ENCODE peak calls at places on chromosome 5, in nine cellular contexts. Q is cardiac muscle cell; Z is CD8-positive, alpha-beta T cell; W is effector memory CD4-positive, alpha-beta T cell; H is stimulated activated CD4-positive, alpha-beta T cell treated with anti-CD3 and anti-CD28 coated beads, TNF-alpha, amount 100 ng/mL, for 1 hour; Y is T-helper 1 cell; B is HFFc6; R is DMS53; D is effector memory CD8-positive, alpha-beta T cell. S is an unnamed sample.
A peak's percentile ranks its signal among the peaks of the same experiment; 100 is the strongest.

GRCh38 chr5:16486679-16487078 is 21.1 kb upstream of the ZNF622 start:
- DNase-seq in Q (no peak), Y (no peak), Z (no peak), D (no peak), W (no peak), B (no peak), H (no peak), R (peak; percentile 88), S (no peak)

GRCh38 chr5:179803651-179804598 is 2.7 kb downstream of the MGAT4B start:
- DNase-seq in D (no peak), W (no peak), H (no peak), Y (no peak), Q (no peak), Z (no peak), B (no peak), R (peak; percentile 33), S (no peak)

GRCh38 chr5:79236364-79236969 is 536 bp downstream of the JMY start:
- DNase-seq in Z (no peak), W (no peak), Y (no peak), Q (peak; percentile 73), R (peak; percentile 86), H (peak; percentile 23), B (no peak), D (no peak), S (no peak)

GRCh38 chr5:175671013-175671412 is 13.1 kb downstream of the HRH2 start:
- DNase-seq in Z (no peak), Q (peak; percentile 40), W (no peak), R (no peak), D (no peak), B (no peak), H (no peak), Y (no peak), S (no peak)

GRCh38 chr5:84255318-84255717 is 129.4 kb downstream of the EDIL3 start:
- DNase-seq in Q (no peak), H (no peak), Z (no peak), D (no peak), B (no peak), W (no peak), R (peak; percentile 67), Y (no peak), S (no peak)

GRCh38 chr5:135694906-135695305 is 116.1 kb upstream of the CXCL14 start:
- DNase-seq in W (no peak), B (no peak), Q (no peak), D (no peak), R (no peak), Y (no peak), Z (no peak), H (no peak), S (no peak)

GRCh38 chr5:179974946-179975712 is 67.4 kb upstream of the TBC1D9B start:
- DNase-seq in R (peak; percentile 84), B (no peak), D (peak; percentile 9), Q (peak; percentile 73), Z (no peak), W (no peak), H (no peak), Y (no peak), S (peak; percentile 15)

GRCh38 chr5:43110606-43111170 is 10.0 kb upstream of the ZNF131 start:
- DNase-seq in R (peak; percentile 39), B (no peak), W (no peak), D (no peak), H (no peak), Q (no peak), Y (no peak), Z (no peak), S (no peak)

GRCh38 chr5:116482394-116482793 is 92.2 kb downstream of the SEMA6A start:
- DNase-seq in W (no peak), Y (no peak), H (no peak), D (no peak), B (no peak), R (no peak), Z (no peak), Q (no peak), S (no peak)

GRCh38 chr5:144011348-144011861 is 159.1 kb downstream of the YIPF5 start:
- DNase-seq in Y (no peak), W (no peak), Z (no peak), R (no peak), Q (no peak), D (no peak), B (no peak), H (no peak), S (no peak)

GRCh38 chr5:100890514-100891008 is 12.5 kb downstream of the ST8SIA4 start:
- DNase-seq in W (no peak), Q (no peak), R (no peak), Z (no peak), D (no peak), Y (no peak), B (no peak), H (no peak), S (no peak)

S was measured in NCI-H510A treated with DMSO at 0.1 percent for 48 hours.